ENCODE peak calls at places on chromosomes 7 and 10, in six cellular contexts. F is WERI-Rb-1; P is prostate gland; A is epithelial cell of esophagus; J is CD8-positive, alpha-beta T cell; H is body of pancreas. O is an unnamed sample.

GRCh38 chr7:113113912-113114311 is 4.4 kb downstream of the SMIM30 start:
- DNase-seq in F (peak), P (no peak), H (no peak), A (peak), J (no peak), O (no peak)

GRCh38 chr7:119562839-119563238 is 710.1 kb upstream of the KCND2 start:
- DNase-seq in A (no peak), F (no peak), P (no peak), H (no peak), J (no peak), O (no peak)

GRCh38 chr10:116120688-116121087 is 152.3 kb downstream of the GFRA1 start:
- DNase-seq in J (no peak), A (no peak), F (peak), P (no peak), H (no peak), O (no peak)

GRCh38 chr7:21099432-21099831 is 312.7 kb upstream of the SP8 start:
- DNase-seq in H (no peak), A (peak), P (no peak), F (no peak), J (no peak), O (no peak)

GRCh38 chr7:111333010-111333409 is 229.3 kb downstream of the IMMP2L start:
- DNase-seq in P (no peak), F (no peak), J (no peak), A (peak), H (no peak), O (no peak)

GRCh38 chr7:73866446-73866767 is 5.4 kb downstream of the TMEM270 start:
- DNase-seq in F (no peak), J (no peak), H (no peak), A (no peak), P (no peak), O (no peak)

GRCh38 chr7:5177060-5177459 is 13.0 kb upstream of the WIPI2 start:
- DNase-seq in J (no peak), H (peak), F (peak), A (no peak), P (peak), O (peak)

GRCh38 chr7:77433901-77434300 is 17.8 kb upstream of the GSAP start:
- DNase-seq in H (no peak), P (no peak), J (no peak), F (no peak), A (no peak), O (no peak)

GRCh38 chr7:5356751-5357119 is 66.9 kb downstream of the TNRC18 start:
- DNase-seq in J (no peak), H (no peak), A (no peak), F (no peak), P (no peak), O (no peak)

GRCh38 chr7:44398953-44399574 is 73.7 kb upstream of the CAMK2B start:
- DNase-seq in H (no peak), P (no peak), J (no peak), F (no peak), A (no peak), O (no peak)

GRCh38 chr7:81327873-81328272 is 409.0 kb upstream of the SEMA3C start:
- DNase-seq in A (no peak), H (no peak), P (no peak), J (no peak), F (no peak), O (no peak)

GRCh38 chr10:73768881-73769280 is 13.0 kb upstream of the CHCHD1 start:
- DNase-seq in A (no peak), F (no peak), H (no peak), P (no peak), J (peak), O (no peak)

GRCh38 chr10:6995846-6996245 is 415.0 kb downstream of the SFMBT2 start:
- DNase-seq in F (no peak), J (no peak), H (no peak), A (peak), P (no peak), O (no peak)

GRCh38 chr7:128053023-128053422 is 21.8 kb upstream of the LRRC4 start:
- DNase-seq in J (no peak), F (no peak), P (no peak), A (peak), H (no peak), O (no peak)

GRCh38 chr10:126126856-126127255 is 230.5 kb downstream of the FANK1 start:
- DNase-seq in A (no peak), J (no peak), P (no peak), F (no peak), H (no peak), O (no peak)

GRCh38 chr7:81140775-81141174 is 221.9 kb upstream of the SEMA3C start:
- DNase-seq in A (no peak), H (no peak), P (no peak), F (no peak), J (no peak), O (no peak)

GRCh38 chr10:108817125-108817524 is 1106.2 kb downstream of the XPNPEP1 start:
- DNase-seq in P (no peak), J (no peak), F (no peak), A (no peak), H (no peak), O (no peak)

GRCh38 chr10:76112826-76113150 is 681.4 kb downstream of the LRMDA start:
- DNase-seq in H (no peak), F (peak), J (no peak), P (no peak), A (no peak), O (no peak)

GRCh38 chr10:84097787-84098353 is 41.4 kb upstream of the GHITM start:
- DNase-seq in A (peak), F (no peak), P (no peak), J (no peak), H (no peak), O (no peak)

GRCh38 chr7:24591152-24591551 is 17.9 kb downstream of the PALS2 start:
- DNase-seq in A (no peak), P (no peak), H (no peak), F (no peak), J (no peak), O (no peak)
- TF ChIP-seq CTCF in A (no peak), P (no peak), H (no peak), F (peak), J (no peak), O (no peak)

DNA sequence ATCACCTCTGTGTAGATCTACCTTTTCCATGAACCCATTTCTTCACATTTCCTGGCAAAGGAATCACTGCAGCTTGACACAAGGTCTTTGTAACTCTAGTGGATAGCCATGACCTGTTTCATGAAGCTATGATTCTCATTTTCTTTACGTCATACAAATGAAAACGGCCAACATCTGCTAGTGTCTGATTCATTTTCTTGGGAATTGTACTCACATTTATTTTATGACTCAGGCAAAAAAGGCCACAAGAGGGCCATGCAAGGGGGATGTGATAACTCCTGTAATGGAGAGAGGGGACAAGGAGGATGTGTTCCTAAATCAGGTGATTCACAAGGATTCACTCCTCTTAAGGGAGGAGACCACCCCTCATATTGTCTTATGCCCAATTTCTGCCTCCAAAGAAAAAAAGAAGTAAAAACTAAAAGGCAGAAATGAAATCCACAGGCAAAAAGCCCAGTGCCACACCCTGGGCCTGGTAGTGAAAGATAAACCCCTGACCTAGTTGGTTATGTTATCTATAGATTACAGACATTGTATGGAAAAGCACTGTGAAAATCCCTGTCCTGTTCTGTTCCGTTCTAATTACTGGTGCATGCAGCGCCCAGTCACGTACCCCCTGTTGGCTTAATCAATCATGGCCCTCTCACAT is 249.9 kb downstream of the IPMK start:
- DNase-seq in P (no peak), H (no peak), F (no peak), A (peak), J (no peak), O (peak)
- TF ChIP-seq CTCF in P (no peak), H (no peak), F (no peak), A (no peak), J (no peak), O (peak)

GRCh38 chr7:15168489-15168888 is 265.9 kb upstream of the DGKB start:
- DNase-seq in P (no peak), A (no peak), F (no peak), J (no peak), H (no peak), O (peak)
- TF ChIP-seq CTCF in P (no peak), A (no peak), F (no peak), J (no peak), H (no peak), O (peak)

GRCh38 chr7:134694299-134694698 is 47.6 kb downstream of the BPGM start:
- DNase-seq in A (no peak), H (no peak), P (no peak), J (no peak), F (no peak), O (no peak)
- TF ChIP-seq CTCF in A (peak), H (no peak), P (no peak), J (no peak), F (peak), O (peak)

DNA sequence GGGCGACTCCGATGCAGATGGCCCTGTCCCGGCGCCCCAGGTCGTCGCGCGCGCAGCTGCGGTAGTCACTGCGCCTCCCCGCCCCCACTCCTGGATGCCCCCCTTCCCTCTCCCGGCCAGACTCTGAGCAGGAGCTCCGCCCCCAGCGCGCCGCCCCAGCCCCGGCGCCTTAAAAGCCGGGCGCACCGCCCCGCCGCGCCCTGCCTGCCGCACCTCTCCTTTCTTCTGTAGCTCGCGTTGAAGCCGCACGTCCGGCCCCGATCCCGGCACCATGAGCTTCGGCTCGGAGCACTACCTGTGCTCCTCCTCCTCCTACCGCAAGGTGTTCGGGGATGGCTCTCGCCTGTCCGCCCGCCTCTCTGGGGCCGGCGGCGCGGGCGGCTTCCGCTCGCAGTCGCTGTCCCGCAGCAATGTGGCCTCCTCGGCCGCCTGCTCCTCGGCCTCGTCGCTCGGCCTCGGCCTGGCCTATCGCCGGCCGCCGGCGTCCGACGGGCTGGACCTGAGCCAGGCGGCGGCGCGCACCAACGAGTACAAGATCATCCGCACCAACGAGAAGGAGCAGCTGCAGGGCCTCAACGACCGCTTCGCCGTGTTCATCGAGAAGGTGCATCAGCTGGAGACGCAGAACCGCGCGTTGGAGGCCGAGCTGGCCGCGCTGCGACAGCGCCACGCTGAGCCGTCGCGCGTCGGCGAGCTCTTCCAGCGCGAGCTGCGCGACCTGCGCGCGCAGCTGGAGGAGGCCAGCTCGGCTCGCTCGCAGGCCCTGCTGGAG is at the start of gene INA:
- DNase-seq in P (no peak), J (no peak), H (peak), F (peak), A (peak), O (no peak)
- TF ChIP-seq CTCF in P (no peak), J (no peak), H (no peak), F (peak), A (no peak), O (no peak)

DNA sequence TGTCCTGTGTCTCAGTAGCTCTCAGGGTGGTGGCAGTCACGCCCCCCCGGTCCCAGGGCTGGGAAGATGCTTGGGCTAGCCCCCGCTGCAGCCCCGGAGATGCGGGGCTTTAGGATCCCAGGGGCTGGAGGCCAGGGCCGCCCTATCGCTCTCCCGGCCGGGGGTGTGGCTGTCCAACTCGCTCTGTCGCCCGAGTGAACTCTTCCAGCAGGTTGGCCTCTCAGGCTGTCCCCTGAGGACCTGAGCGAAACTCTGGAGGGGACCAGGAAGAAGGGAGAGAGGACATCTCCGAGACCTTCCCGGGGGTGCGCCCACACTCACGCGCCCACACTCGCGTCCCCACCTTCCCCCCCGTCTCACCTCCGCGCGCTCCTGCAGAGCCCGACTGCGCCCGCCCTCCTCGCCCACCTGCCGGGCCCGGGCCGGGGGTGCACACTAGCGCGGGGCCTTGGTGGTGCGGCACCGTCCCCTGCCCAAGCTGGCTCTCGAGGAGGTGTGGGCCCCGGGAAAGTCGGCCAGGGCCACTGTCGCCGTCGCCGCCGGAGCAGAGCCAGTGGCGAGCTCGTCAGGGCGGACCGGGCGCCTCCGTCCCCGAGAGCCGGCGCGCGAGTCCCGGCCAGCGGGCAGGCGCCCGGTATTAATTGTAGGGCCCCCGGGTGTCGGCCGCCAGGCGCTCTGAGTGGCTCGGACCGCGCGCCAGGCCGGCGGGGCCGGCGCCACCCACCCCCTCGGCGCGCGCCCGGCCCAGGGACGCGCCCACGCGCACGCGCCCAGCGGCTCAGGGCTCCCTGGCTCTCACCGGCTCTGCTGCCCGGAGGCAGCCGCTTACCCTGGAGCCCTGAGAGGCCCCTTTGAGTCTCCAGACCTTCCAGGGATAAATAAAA is 101.8 kb upstream of the SVIL start:
- DNase-seq in F (peak), A (peak), P (peak), J (peak), H (peak), O (no peak)
- TF ChIP-seq CTCF in F (no peak), A (no peak), P (no peak), J (no peak), H (no peak), O (no peak)

O was measured in HFFc6.